ENCODE peak calls at places on chromosomes 13 and 19, in ten cellular contexts. Q is amygdala; S is NCI-H345; V is NCI-H1092 treated with DMSO at 0.1 percent for 48 hours; G is RWPE1; M is AG09309; O is heart left ventricle; T is HS-5; R is OCI-LY7; A is CD4-positive, alpha-beta T cell. C is an unnamed sample.
A peak's percentile ranks its signal among the peaks of the same experiment; 100 is the strongest.

GRCh38 chr19:44863990-44864389 is 17.9 kb downstream of the NECTIN2 start:
- DNase-seq in Q (no peak), S (no peak), V (no peak), G (no peak), M (no peak), O (no peak), T (no peak), R (no peak), A (no peak), C (no peak)

GRCh38 chr13:42574011-42574410 is at the start of gene TNFSF11:
- DNase-seq in Q (no peak), S (no peak), V (no peak), G (no peak), M (no peak), O (no peak), T (no peak), R (no peak), A (no peak), C (no peak)

GRCh38 chr13:43908156-43909126 is 28.7 kb downstream of the LACC1 start:
- DNase-seq in Q (no peak), S (peak; percentile 31), V (peak; percentile 29), G (peak; percentile 39), M (no peak), O (no peak), T (peak; percentile 39), R (peak; percentile 36), A (no peak), C (peak; percentile 35)

GRCh38 chr13:42394361-42395065 is 122.6 kb downstream of the AKAP11 start:
- DNase-seq in Q (no peak), S (no peak), V (no peak), G (no peak), M (no peak), O (no peak), T (no peak), R (no peak), A (no peak), C (no peak)

GRCh38 chr13:48038763-48039162 is 1.2 kb downstream of the NUDT15 start:
- DNase-seq in Q (no peak), S (peak; percentile 0), V (no peak), G (peak; percentile 3), M (no peak), O (no peak), T (no peak), R (peak; percentile 37), A (no peak), C (no peak)

GRCh38 chr19:18764591-18765051 is 26.5 kb downstream of the COMP start:
- DNase-seq in Q (no peak), S (no peak), V (no peak), G (no peak), M (no peak), O (no peak), T (no peak), R (no peak), A (no peak), C (no peak)

GRCh38 chr19:38551450-38551813 is 66.3 kb downstream of the MAP4K1 start:
- DNase-seq in Q (no peak), S (no peak), V (no peak), G (no peak), M (no peak), O (no peak), T (no peak), R (no peak), A (no peak), C (no peak)

GRCh38 chr13:110277357-110277950 is 29.5 kb downstream of the COL4A1 start:
- DNase-seq in Q (no peak), S (no peak), V (no peak), G (no peak), M (no peak), O (no peak), T (no peak), R (no peak), A (no peak), C (no peak)

GRCh38 chr13:36997716-36998427 is 1.3 kb downstream of the ALG5 start:
- DNase-seq in Q (no peak), S (no peak), V (no peak), G (no peak), M (no peak), O (no peak), T (no peak), R (no peak), A (no peak), C (no peak)

GRCh38 chr19:49851456-49852259 is 699 bp downstream of the PTOV1 start:
- DNase-seq in Q (no peak), S (peak; percentile 49), V (no peak), G (no peak), M (no peak), O (no peak), T (no peak), R (peak; percentile 62), A (peak; percentile 33), C (no peak)

GRCh38 chr13:105773887-105774538 is 761.4 kb downstream of the EFNB2 start:
- DNase-seq in Q (no peak), S (no peak), V (no peak), G (no peak), M (no peak), O (no peak), T (no peak), R (no peak), A (no peak), C (peak; percentile 89)

GRCh38 chr19:7318176-7318575 is 24.0 kb upstream of the INSR start:
- DNase-seq in Q (no peak), S (no peak), V (no peak), G (no peak), M (no peak), O (no peak), T (no peak), R (no peak), A (no peak), C (no peak)

GRCh38 chr19:2042485-2043268 is 8.4 kb downstream of the MKNK2 start:
- DNase-seq in Q (no peak), S (no peak), V (no peak), G (no peak), M (no peak), O (no peak), T (no peak), R (no peak), A (no peak), C (no peak)

GRCh38 chr19:49425922-49426592 is 869 bp downstream of the GFY start:
- DNase-seq in Q (no peak), S (peak; percentile 27), V (no peak), G (peak; percentile 34), M (no peak), O (no peak), T (no peak), R (peak; percentile 80), A (no peak), C (no peak)

GRCh38 chr13:111642156-111642767 is 321.8 kb downstream of the TEX29 start:
- DNase-seq in Q (no peak), S (no peak), V (no peak), G (no peak), M (no peak), O (no peak), T (no peak), R (no peak), A (no peak), C (no peak)

GRCh38 chr13:98297043-98297442 is 120.0 kb upstream of the RNF113B start:
- DNase-seq in Q (no peak), S (no peak), V (peak; percentile 47), G (no peak), M (no peak), O (no peak), T (no peak), R (no peak), A (no peak), C (no peak)

GRCh38 chr19:23436318-23436717 is 41.0 kb upstream of the ZNF91 start:
- DNase-seq in Q (no peak), S (no peak), V (no peak), G (no peak), M (no peak), O (no peak), T (no peak), R (peak; percentile 32), A (no peak), C (no peak)

GRCh38 chr19:44180968-44181367 is 16.1 kb downstream of the ZNF226 start:
- DNase-seq in Q (no peak), S (no peak), V (no peak), G (no peak), M (no peak), O (no peak), T (no peak), R (no peak), A (no peak), C (no peak)